ENCODE peak calls at places on chromosomes 1 and 21, in four cellular contexts. One of them, this sample, is unnamed.

GRCh38 chr1:61659061-61659460 is 65.9 kb downstream of the TM2D1 start:
- DNase-seq in tibial nerve: no peak
- DNase-seq in AG04449: no peak
- DNase-seq in CD8-positive, alpha-beta T cell: no peak
- DNase-seq in this sample: no peak

GRCh38 chr1:9593492-9594465 is 5.1 kb downstream of the TMEM201 start:
- DNase-seq in AG04449: peak
- DNase-seq in tibial nerve: no peak
- DNase-seq in CD8-positive, alpha-beta T cell: no peak
- DNase-seq in this sample: peak

GRCh38 chr1:180131510-180131909 is 23.2 kb upstream of the QSOX1 start:
- DNase-seq in AG04449: peak
- DNase-seq in CD8-positive, alpha-beta T cell: no peak
- DNase-seq in tibial nerve: no peak
- DNase-seq in this sample: no peak

GRCh38 chr1:62276791-62277190 is 42.4 kb downstream of the KANK4 start:
- DNase-seq in AG04449: no peak
- DNase-seq in CD8-positive, alpha-beta T cell: no peak
- DNase-seq in tibial nerve: no peak
- DNase-seq in this sample: no peak

GRCh38 chr1:36107394-36107793 is 17.6 kb downstream of the COL8A2 start:
- DNase-seq in AG04449: no peak
- DNase-seq in tibial nerve: no peak
- DNase-seq in CD8-positive, alpha-beta T cell: no peak
- DNase-seq in this sample: no peak

GRCh38 chr1:5950994-5951749 is 41.1 kb downstream of the NPHP4 start:
- DNase-seq in tibial nerve: no peak
- DNase-seq in AG04449: no peak
- DNase-seq in CD8-positive, alpha-beta T cell: no peak
- DNase-seq in this sample: no peak

GRCh38 chr1:59972216-59972924 is 45.8 kb upstream of the CYP2J2 start:
- DNase-seq in AG04449: no peak
- DNase-seq in CD8-positive, alpha-beta T cell: no peak
- DNase-seq in tibial nerve: no peak
- DNase-seq in this sample: no peak

GRCh38 chr1:94980049-94980908 is 53.4 kb upstream of the CNN3 start:
- DNase-seq in CD8-positive, alpha-beta T cell: no peak
- DNase-seq in tibial nerve: no peak
- DNase-seq in AG04449: no peak
- DNase-seq in this sample: no peak

GRCh38 chr1:200258447-200259375 is 151.1 kb downstream of the ZNF281 start:
- DNase-seq in AG04449: no peak
- DNase-seq in CD8-positive, alpha-beta T cell: no peak
- DNase-seq in tibial nerve: no peak
- DNase-seq in this sample: no peak

GRCh38 chr1:15706751-15707150 is 22.6 kb downstream of the PLEKHM2 start:
- DNase-seq in AG04449: no peak
- DNase-seq in CD8-positive, alpha-beta T cell: no peak
- DNase-seq in tibial nerve: no peak
- DNase-seq in this sample: no peak

GRCh38 chr1:209162651-209163050 is 420.9 kb upstream of the CAMK1G start:
- DNase-seq in CD8-positive, alpha-beta T cell: no peak
- DNase-seq in tibial nerve: no peak
- DNase-seq in AG04449: peak
- DNase-seq in this sample: no peak

GRCh38 chr1:43634729-43635128 is 15.2 kb upstream of the KDM4A start:
- DNase-seq in AG04449: no peak
- DNase-seq in CD8-positive, alpha-beta T cell: no peak
- DNase-seq in tibial nerve: no peak
- DNase-seq in this sample: no peak

GRCh38 chr1:9294440-9294773 is 1.7 kb downstream of the SPSB1 start:
- DNase-seq in AG04449: no peak
- DNase-seq in tibial nerve: no peak
- DNase-seq in CD8-positive, alpha-beta T cell: no peak
- DNase-seq in this sample: peak

GRCh38 chr1:110337704-110338199 is 1.4 kb upstream of the RBM15 start:
- DNase-seq in AG04449: no peak
- DNase-seq in CD8-positive, alpha-beta T cell: peak
- DNase-seq in tibial nerve: no peak
- DNase-seq in this sample: peak

GRCh38 chr1:70364439-70364838 is 9.9 kb upstream of the ANKRD13C start:
- DNase-seq in AG04449: no peak
- DNase-seq in tibial nerve: no peak
- DNase-seq in CD8-positive, alpha-beta T cell: no peak
- DNase-seq in this sample: no peak

DNA sequence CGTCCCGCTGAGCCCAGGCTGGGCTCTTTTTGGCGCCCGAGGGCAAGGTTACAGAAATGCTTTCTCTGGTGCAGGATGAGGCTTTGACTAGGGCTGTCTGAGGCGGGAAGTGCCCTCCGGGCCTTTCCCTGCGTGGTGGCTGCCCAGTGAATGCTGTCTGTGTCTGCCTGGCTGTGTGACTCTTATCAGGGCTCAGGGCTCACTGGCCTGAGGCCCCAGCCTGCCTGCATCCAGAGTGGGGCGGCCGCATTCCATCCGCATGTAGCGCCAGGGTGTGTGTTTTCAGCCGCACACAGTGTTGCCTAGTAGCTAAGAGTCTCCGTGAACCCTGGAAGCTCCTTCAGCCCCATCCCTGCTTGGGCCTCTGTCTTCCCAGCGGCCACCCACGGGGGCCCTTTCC is 59.1 kb downstream of the FAAP20 start:
- DNase-seq in tibial nerve: no peak
- DNase-seq in AG04449: peak
- DNase-seq in CD8-positive, alpha-beta T cell: no peak
- DNase-seq in this sample: peak
- TF ChIP-seq CTCF in tibial nerve: peak
- TF ChIP-seq CTCF in AG04449: no peak
- TF ChIP-seq CTCF in CD8-positive, alpha-beta T cell: no peak
- TF ChIP-seq CTCF in this sample: no peak

GRCh38 chr21:28783641-28784185 is 209.0 kb downstream of the LTN1 start:
- DNase-seq in AG04449: no peak
- DNase-seq in CD8-positive, alpha-beta T cell: no peak
- DNase-seq in tibial nerve: no peak
- DNase-seq in this sample: no peak
- TF ChIP-seq CTCF in AG04449: no peak
- TF ChIP-seq CTCF in CD8-positive, alpha-beta T cell: no peak
- TF ChIP-seq CTCF in tibial nerve: no peak
- TF ChIP-seq CTCF in this sample: no peak

DNA sequence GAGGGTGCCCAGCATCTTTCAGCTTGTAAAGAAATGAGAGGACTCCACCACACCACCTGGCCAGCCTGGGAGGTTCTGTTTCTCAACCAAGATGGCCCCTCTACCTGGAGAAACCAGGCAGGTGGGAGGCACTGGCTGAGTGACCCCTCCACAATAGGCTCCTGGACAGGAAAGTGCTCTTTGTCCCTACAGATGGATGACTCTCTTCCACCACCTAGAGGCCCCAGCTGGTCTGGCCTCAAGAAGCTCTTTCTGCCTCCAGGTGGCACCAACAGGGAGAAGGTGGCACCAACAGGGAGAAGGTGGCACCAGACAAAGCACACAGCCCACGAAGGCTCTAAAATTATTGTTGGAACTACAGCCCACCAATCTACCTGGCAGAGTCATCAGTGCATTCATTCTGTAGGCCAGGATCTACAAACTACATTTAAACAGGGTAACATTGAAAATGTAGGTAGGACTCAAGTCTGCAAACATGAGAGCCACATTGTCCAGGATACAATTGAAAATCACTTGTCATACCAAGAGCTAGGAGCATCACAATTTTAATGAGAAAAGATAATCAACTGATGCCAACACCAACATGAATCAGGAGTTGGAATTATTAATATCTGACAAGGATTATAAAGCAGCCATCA is 14.4 kb downstream of the TMPRSS3 start:
- DNase-seq in AG04449: no peak
- DNase-seq in CD8-positive, alpha-beta T cell: peak
- DNase-seq in tibial nerve: no peak
- DNase-seq in this sample: no peak
- TF ChIP-seq CTCF in AG04449: peak
- TF ChIP-seq CTCF in CD8-positive, alpha-beta T cell: peak
- TF ChIP-seq CTCF in tibial nerve: peak
- TF ChIP-seq CTCF in this sample: no peak

GRCh38 chr1:233518344-233518743 is 95.6 kb upstream of the KCNK1 start:
- DNase-seq in AG04449: no peak
- DNase-seq in CD8-positive, alpha-beta T cell: no peak
- DNase-seq in tibial nerve: no peak
- DNase-seq in this sample: no peak
- TF ChIP-seq CTCF in AG04449: no peak
- TF ChIP-seq CTCF in CD8-positive, alpha-beta T cell: no peak
- TF ChIP-seq CTCF in tibial nerve: no peak
- TF ChIP-seq CTCF in this sample: no peak

DNA sequence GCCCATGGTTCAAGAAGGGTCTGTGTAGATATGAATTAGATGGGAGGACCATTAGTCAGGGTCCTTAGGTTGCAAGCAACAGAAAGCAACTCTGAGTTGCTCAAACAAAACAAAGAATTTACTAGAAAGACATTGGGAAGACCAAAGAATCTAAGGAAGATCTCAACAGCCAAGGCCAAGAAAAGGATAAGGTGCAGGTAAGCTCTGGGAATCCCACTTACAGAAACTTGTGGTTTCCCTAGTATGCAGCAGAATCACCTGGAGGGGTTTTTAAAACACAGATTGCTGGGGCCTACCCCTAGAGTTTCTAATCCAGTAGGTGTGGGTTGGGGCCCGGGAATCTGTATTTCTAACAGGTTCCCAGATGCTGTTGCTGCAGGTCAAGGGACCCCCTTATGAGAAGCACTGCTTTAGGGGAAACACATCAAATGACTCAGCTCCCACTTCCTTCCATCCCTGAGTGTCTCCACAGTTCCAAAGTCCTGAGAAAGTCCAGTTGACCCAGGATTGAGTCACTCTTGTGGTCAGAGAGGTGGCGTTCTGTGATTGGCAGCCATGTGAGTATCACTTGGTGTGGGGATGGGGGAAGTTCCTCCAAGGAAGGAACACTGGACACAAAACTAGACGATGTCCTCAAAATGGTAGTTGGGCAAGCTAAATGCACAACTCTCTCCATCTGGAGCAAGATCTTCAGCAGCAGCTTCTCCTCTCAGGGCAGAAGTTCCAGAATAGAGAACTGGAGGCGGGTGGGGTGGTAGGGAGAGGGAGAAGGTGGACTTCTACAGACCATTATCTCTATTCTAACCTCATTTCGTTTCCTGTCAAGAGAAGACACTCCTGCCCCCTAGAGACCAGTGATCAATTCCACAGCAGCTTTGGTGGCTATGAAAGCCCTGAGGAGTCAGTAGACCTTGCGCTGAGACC is 24.2 kb upstream of the EYA3 start:
- DNase-seq in CD8-positive, alpha-beta T cell: no peak
- DNase-seq in AG04449: no peak
- DNase-seq in tibial nerve: no peak
- DNase-seq in this sample: no peak
- TF ChIP-seq CTCF in CD8-positive, alpha-beta T cell: no peak
- TF ChIP-seq CTCF in AG04449: no peak
- TF ChIP-seq CTCF in tibial nerve: no peak
- TF ChIP-seq CTCF in this sample: no peak

GRCh38 chr1:114956570-114956969 is 73.1 kb upstream of the TSHB start:
- DNase-seq in AG04449: no peak
- DNase-seq in tibial nerve: no peak
- DNase-seq in CD8-positive, alpha-beta T cell: no peak
- DNase-seq in this sample: no peak
- TF ChIP-seq CTCF in AG04449: no peak
- TF ChIP-seq CTCF in tibial nerve: no peak
- TF ChIP-seq CTCF in CD8-positive, alpha-beta T cell: no peak
- TF ChIP-seq CTCF in this sample: no peak

DNA sequence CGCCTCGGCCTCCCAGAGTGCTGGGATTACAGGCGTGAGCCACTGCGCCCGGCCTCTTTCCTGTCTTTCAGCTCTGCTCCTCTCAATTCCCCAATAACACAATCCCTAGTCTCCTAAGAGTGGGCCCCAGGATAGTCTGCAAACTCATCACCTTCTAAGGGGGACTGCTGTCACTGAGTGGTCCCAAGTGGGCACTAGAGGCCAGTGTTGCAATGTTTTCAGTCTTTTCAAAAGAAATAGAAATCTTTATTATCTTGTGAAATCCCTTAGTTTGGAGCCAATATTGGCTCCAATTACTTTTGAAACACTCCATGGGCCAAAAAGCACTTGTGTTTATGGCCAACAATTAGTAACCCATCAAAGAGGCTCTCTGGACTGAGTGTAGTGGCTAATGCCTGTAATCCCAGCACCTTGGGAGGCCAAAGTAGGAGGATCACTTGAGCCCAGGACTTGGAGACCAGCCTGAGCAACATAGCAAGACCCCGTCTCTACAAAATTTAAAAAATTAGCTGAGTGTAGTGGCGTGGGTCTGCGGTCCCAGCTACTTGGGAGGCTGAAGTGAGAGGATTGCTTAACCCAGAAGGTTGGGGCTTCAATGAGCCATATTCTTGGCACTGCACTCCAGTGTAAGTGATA is 28.6 kb upstream of the ZNF697 start:
- DNase-seq in AG04449: no peak
- DNase-seq in tibial nerve: peak
- DNase-seq in CD8-positive, alpha-beta T cell: no peak
- DNase-seq in this sample: peak
- TF ChIP-seq CTCF in AG04449: no peak
- TF ChIP-seq CTCF in tibial nerve: no peak
- TF ChIP-seq CTCF in CD8-positive, alpha-beta T cell: no peak
- TF ChIP-seq CTCF in this sample: no peak

DNA sequence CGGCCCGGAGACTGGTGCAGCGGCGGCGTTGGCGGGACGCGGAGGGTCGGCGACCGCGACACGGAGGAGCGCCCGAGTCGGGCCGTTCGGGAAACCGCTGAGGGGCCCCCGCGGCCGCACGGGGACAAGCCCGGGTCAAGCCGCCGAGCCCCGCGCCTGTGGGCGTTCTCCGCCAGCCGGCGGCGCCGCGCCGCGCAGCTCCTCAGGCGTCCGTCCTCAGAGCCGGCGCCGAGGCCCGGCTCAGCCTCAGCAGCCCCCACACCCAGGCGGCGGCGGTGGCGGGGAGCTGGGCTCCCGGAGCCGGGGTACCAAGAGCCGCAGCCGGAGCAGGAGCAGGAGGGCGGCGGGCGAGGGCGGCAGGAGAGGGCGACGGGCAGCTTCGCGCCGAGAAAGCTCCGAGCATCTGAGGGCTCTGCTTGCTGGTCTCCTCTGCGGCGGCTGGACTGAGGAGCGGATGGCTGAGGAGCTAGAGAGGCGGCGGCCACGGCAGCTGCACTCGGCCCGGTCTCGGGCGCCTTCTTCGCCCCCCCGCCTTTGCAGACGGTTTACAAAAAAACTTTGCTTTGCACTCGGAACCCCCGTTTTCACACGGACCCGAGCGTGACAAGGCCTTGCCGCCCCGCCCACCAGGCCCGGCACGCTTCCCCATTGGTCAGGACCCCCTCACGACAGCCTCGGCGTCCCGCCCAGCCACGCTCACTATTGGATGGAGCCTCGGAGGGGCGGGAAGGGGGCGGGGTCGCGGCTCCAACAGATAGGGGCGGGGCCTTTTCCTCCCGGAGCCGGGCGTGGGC is at the start of gene SLC30A1:
- DNase-seq in CD8-positive, alpha-beta T cell: peak
- DNase-seq in tibial nerve: peak
- DNase-seq in AG04449: peak
- DNase-seq in this sample: peak
- TF ChIP-seq CTCF in CD8-positive, alpha-beta T cell: no peak
- TF ChIP-seq CTCF in tibial nerve: no peak
- TF ChIP-seq CTCF in AG04449: no peak
- TF ChIP-seq CTCF in this sample: no peak

GRCh38 chr1:39407889-39408640 is 83.4 kb upstream of the BMP8A start:
- DNase-seq in tibial nerve: no peak
- DNase-seq in AG04449: no peak
- DNase-seq in CD8-positive, alpha-beta T cell: no peak
- DNase-seq in this sample: no peak
- TF ChIP-seq CTCF in tibial nerve: no peak
- TF ChIP-seq CTCF in AG04449: no peak
- TF ChIP-seq CTCF in CD8-positive, alpha-beta T cell: no peak
- TF ChIP-seq CTCF in this sample: no peak

This sample was measured in sigmoid colon.